ENCODE peak calls at places on chromosome 18, in ten cellular contexts. R, P, X, Y, C, D, M, S, Q and B are unnamed samples.
A peak's percentile ranks its signal among the peaks of the same experiment; 100 is the strongest.

GRCh38 chr18:3281456-3282400 is 19.8 kb downstream of the MYL12B start:
- DNase-seq in M (peak; percentile 77), D (peak; percentile 65), Y (peak; percentile 81), X (no peak), R (peak; percentile 94), Q (peak; percentile 87), P (peak; percentile 71), S (peak; percentile 83), C (no peak), B (peak; percentile 60)

GRCh38 chr18:23354625-23355024 is 98.5 kb upstream of the RIOK3 start:
- DNase-seq in P (no peak), S (peak; percentile 51), C (peak; percentile 45), D (no peak), R (no peak), M (no peak), Q (peak; percentile 48), Y (peak; percentile 51), X (no peak), B (no peak)

GRCh38 chr18:7982216-7982615 is 415.1 kb downstream of the PTPRM start:
- DNase-seq in Q (no peak), Y (no peak), M (no peak), P (no peak), S (no peak), D (no peak), R (no peak), X (no peak), C (no peak), B (no peak)

GRCh38 chr18:1846640-1847039 is 724.7 kb downstream of the METTL4 start:
- DNase-seq in R (no peak), Y (no peak), S (peak; percentile 8), D (no peak), C (no peak), X (no peak), Q (no peak), M (no peak), P (peak; percentile 34), B (no peak)

GRCh38 chr18:59966913-59967312 is 67.1 kb downstream of the PMAIP1 start:
- DNase-seq in M (no peak), S (no peak), X (no peak), Q (no peak), P (no peak), Y (no peak), R (no peak), D (no peak), C (no peak), B (no peak)

GRCh38 chr18:73007195-73007934 is 139.6 kb upstream of the NETO1 start:
- DNase-seq in C (no peak), D (no peak), S (no peak), Q (no peak), R (no peak), M (no peak), P (no peak), Y (no peak), X (no peak), B (no peak)

GRCh38 chr18:56967032-56967431 is 179.9 kb upstream of the BOD1L2 start:
- DNase-seq in C (no peak), D (no peak), S (no peak), Q (no peak), P (no peak), M (no peak), R (no peak), Y (no peak), X (no peak), B (no peak)

GRCh38 chr18:60693426-60693825 is 320.9 kb upstream of the MC4R start:
- DNase-seq in D (no peak), Q (no peak), C (no peak), R (no peak), S (no peak), P (no peak), X (no peak), M (no peak), Y (no peak), B (no peak)

GRCh38 chr18:63166142-63166541 is 153.4 kb downstream of the BCL2 start:
- DNase-seq in P (no peak), Y (no peak), D (no peak), Q (no peak), S (no peak), M (no peak), C (no peak), R (no peak), X (no peak), B (no peak)

GRCh38 chr18:8389391-8390340 is 219.6 kb upstream of the RAB12 start:
- DNase-seq in R (peak; percentile 78), Q (peak; percentile 82), D (peak; percentile 55), C (peak; percentile 57), M (peak; percentile 5), Y (peak; percentile 70), S (peak; percentile 57), P (peak; percentile 62), X (no peak), B (peak; percentile 84)

GRCh38 chr18:39962546-39962945 is 1992.5 kb upstream of the PIK3C3 start:
- DNase-seq in Q (no peak), P (no peak), M (no peak), X (no peak), Y (no peak), S (no peak), C (no peak), R (no peak), D (no peak), B (no peak)

GRCh38 chr18:74994502-74995403 is 214.2 kb downstream of the PTGR3 start:
- DNase-seq in R (no peak), P (no peak), Q (no peak), X (no peak), M (no peak), D (no peak), S (peak; percentile 1), C (no peak), Y (peak; percentile 28), B (no peak)

GRCh38 chr18:75248426-75249191 is 38.0 kb downstream of the TSHZ1 start:
- DNase-seq in D (no peak), M (no peak), S (no peak), X (no peak), Q (no peak), P (no peak), R (peak; percentile 45), Y (peak; percentile 21), C (no peak), B (no peak)

GRCh38 chr18:55102958-55103456 is 143.7 kb upstream of the CCDC68 start:
- DNase-seq in R (no peak), Q (no peak), P (no peak), C (no peak), Y (no peak), M (no peak), X (no peak), D (no peak), S (no peak), B (no peak)

GRCh38 chr18:8424917-8425725 is 184.1 kb upstream of the RAB12 start:
- DNase-seq in Y (peak; percentile 95), R (no peak), M (no peak), S (peak; percentile 87), X (no peak), P (no peak), D (no peak), C (no peak), Q (no peak), B (peak; percentile 92)

GRCh38 chr18:44682871-44683221 is 2.2 kb downstream of the SETBP1 start:
- DNase-seq in P (no peak), M (no peak), Q (peak; percentile 48), X (no peak), S (no peak), C (no peak), R (peak; percentile 72), D (no peak), Y (no peak), B (no peak)

GRCh38 chr18:75784413-75784812 is 356.9 kb upstream of the SMIM21 start:
- DNase-seq in Q (no peak), X (no peak), P (no peak), S (no peak), D (no peak), R (peak; percentile 86), C (no peak), M (no peak), Y (no peak), B (peak; percentile 28)

GRCh38 chr18:21167641-21168372 is 56.2 kb upstream of the ROCK1 start:
- DNase-seq in M (no peak), P (peak; percentile 73), R (peak; percentile 22), C (no peak), Y (no peak), Q (peak; percentile 78), X (no peak), S (no peak), D (no peak), B (no peak)

GRCh38 chr18:58669731-58670379 is 1.4 kb upstream of the MALT1 start:
- DNase-seq in X (no peak), Y (peak; percentile 59), Q (no peak), S (peak; percentile 80), C (no peak), P (no peak), D (no peak), M (no peak), R (peak; percentile 76), B (no peak)

GRCh38 chr18:28766027-28766426 is 589.1 kb upstream of the CDH2 start:
- DNase-seq in D (no peak), Y (peak; percentile 29), R (no peak), P (no peak), M (no peak), Q (no peak), X (no peak), C (no peak), S (no peak), B (no peak)

GRCh38 chr18:66874812-66875474 is 271.1 kb upstream of the CDH19 start:
- DNase-seq in D (no peak), S (no peak), Q (no peak), R (peak; percentile 91), M (no peak), P (no peak), Y (no peak), C (no peak), X (no peak), B (no peak)

GRCh38 chr18:56030060-56030459 is 442.1 kb upstream of the TCF4 start:
- DNase-seq in Q (no peak), Y (no peak), C (no peak), R (no peak), X (no peak), D (no peak), S (no peak), M (no peak), P (no peak), B (no peak)

GRCh38 chr18:3667255-3668137 is 217.5 kb downstream of the TGIF1 start:
- DNase-seq in R (peak; percentile 96), Q (no peak), X (no peak), D (no peak), M (no peak), Y (no peak), S (no peak), P (no peak), C (no peak), B (no peak)

GRCh38 chr18:54218299-54218698 is 6.2 kb downstream of the MBD2 start:
- DNase-seq in R (no peak), Y (no peak), M (no peak), P (no peak), C (no peak), Q (no peak), D (no peak), X (no peak), S (no peak), B (no peak)

GRCh38 chr18:27608742-27609141 is 423.6 kb upstream of the CHST9 start:
- DNase-seq in Q (no peak), Y (peak; percentile 27), S (peak; percentile 10), R (peak; percentile 16), M (no peak), C (no peak), P (no peak), X (no peak), D (no peak), B (no peak)

GRCh38 chr18:63205791-63206252 is 113.7 kb downstream of the BCL2 start:
- DNase-seq in Q (no peak), P (no peak), X (no peak), Y (no peak), C (no peak), R (peak; percentile 57), M (no peak), S (no peak), D (no peak), B (no peak)

GRCh38 chr18:7879717-7880116 is 312.6 kb downstream of the PTPRM start:
- DNase-seq in C (no peak), Y (no peak), M (no peak), X (no peak), D (no peak), R (no peak), Q (no peak), S (no peak), P (no peak), B (no peak)

GRCh38 chr18:63157293-63158011 is 162.1 kb downstream of the BCL2 start:
- DNase-seq in C (no peak), R (peak; percentile 84), X (no peak), D (no peak), P (peak; percentile 92), M (no peak), Q (no peak), S (no peak), Y (no peak), B (no peak)